ENCODE peak calls at places on chromosomes 11 and 22, in ten cellular contexts. C, Q, Z, P, N, X, W, S, Y and I are unnamed samples.

GRCh38 chr11:6497069-6497839 is at the start of gene DNHD1:
- DNase-seq in N (no peak), P (no peak), X (no peak), S (no peak), Z (no peak), C (peak; percentile 48), W (no peak), Y (no peak), Q (no peak), I (peak; percentile 39)

GRCh38 chr11:67071420-67072284 is 15.0 kb downstream of the RHOD start:
- DNase-seq in Q (peak; percentile 82), C (no peak), S (no peak), W (peak; percentile 5), P (peak; percentile 67), X (peak; percentile 24), N (peak; percentile 55), Z (peak; percentile 94), Y (peak; percentile 80), I (peak; percentile 88)

GRCh38 chr22:20550851-20551744 is 43.7 kb downstream of the MED15 start:
- DNase-seq in N (peak; percentile 78), S (peak; percentile 14), Q (peak; percentile 83), Z (no peak), X (no peak), W (no peak), Y (peak; percentile 85), C (peak; percentile 64), P (peak; percentile 73), I (no peak)

GRCh38 chr22:46984751-46985506 is 222.5 kb downstream of the TBC1D22A start:
- DNase-seq in X (peak; percentile 24), W (no peak), Y (no peak), P (no peak), C (no peak), S (no peak), N (peak; percentile 69), Z (no peak), Q (no peak), I (no peak)

GRCh38 chr11:102367364-102367763 is 20.4 kb downstream of the BIRC2 start:
- DNase-seq in S (peak; percentile 23), C (no peak), Q (no peak), P (no peak), Y (no peak), W (no peak), Z (peak; percentile 10), N (peak; percentile 23), X (no peak), I (no peak)

GRCh38 chr11:10497371-10498021 is 42.4 kb downstream of the AMPD3 start:
- DNase-seq in W (no peak), N (no peak), Q (no peak), Y (peak; percentile 54), C (peak; percentile 9), S (no peak), X (no peak), Z (no peak), P (no peak), I (no peak)

GRCh38 chr11:84524422-84525051 is 1102.6 kb downstream of the DLG2 start:
- DNase-seq in W (no peak), P (no peak), Z (peak; percentile 19), N (peak; percentile 25), X (peak; percentile 2), S (peak; percentile 14), Q (no peak), C (no peak), Y (no peak), I (no peak)

GRCh38 chr11:67252831-67253239 is 13.4 kb upstream of the GRK2 start:
- DNase-seq in C (no peak), X (no peak), N (peak; percentile 36), Z (peak; percentile 49), S (peak; percentile 55), Y (no peak), W (no peak), Q (no peak), P (peak; percentile 45), I (no peak)

GRCh38 chr11:77086521-77087472 is 15.8 kb upstream of the OMP start:
- DNase-seq in Y (peak; percentile 57), S (no peak), Q (peak; percentile 8), X (no peak), C (peak; percentile 54), W (no peak), P (no peak), Z (no peak), N (no peak), I (no peak)